ENCODE peak calls at places on chromosomes 13 and 19, in five cellular contexts. One of them, this sample, is unnamed. For H3K27me3, the result is how much of the 10 kb centered on the place peaks cover.

GRCh38 chr13:91647361-91647970 is 249.0 kb downstream of the GPC5 start:
- DNase-seq in RWPE2: no peak
- DNase-seq in effector memory CD4-positive, alpha-beta T cell: no peak
- DNase-seq in thoracic aorta: no peak
- DNase-seq in endodermal cell: peak
- DNase-seq in this sample: no peak

GRCh38 chr13:41058229-41059070 is 2.9 kb upstream of the WBP4 start:
- DNase-seq in RWPE2: no peak
- DNase-seq in endodermal cell: no peak
- DNase-seq in effector memory CD4-positive, alpha-beta T cell: no peak
- DNase-seq in thoracic aorta: no peak
- DNase-seq in this sample: no peak

GRCh38 chr13:66585669-66586203 is 644.4 kb downstream of the PCDH9 start:
- DNase-seq in RWPE2: no peak
- DNase-seq in effector memory CD4-positive, alpha-beta T cell: no peak
- DNase-seq in endodermal cell: no peak
- DNase-seq in thoracic aorta: no peak
- DNase-seq in this sample: no peak

GRCh38 chr13:67036694-67037093 is 193.4 kb downstream of the PCDH9 start:
- DNase-seq in RWPE2: no peak
- DNase-seq in effector memory CD4-positive, alpha-beta T cell: no peak
- DNase-seq in endodermal cell: no peak
- DNase-seq in thoracic aorta: no peak
- DNase-seq in this sample: no peak

GRCh38 chr19:912181-913079 is 589 bp downstream of the R3HDM4 start:
- DNase-seq in thoracic aorta: no peak
- DNase-seq in RWPE2: peak
- DNase-seq in endodermal cell: no peak
- DNase-seq in effector memory CD4-positive, alpha-beta T cell: peak
- DNase-seq in this sample: no peak

GRCh38 chr13:105008606-105009005 is 1526.9 kb downstream of the EFNB2 start:
- DNase-seq in endodermal cell: no peak
- DNase-seq in thoracic aorta: no peak
- DNase-seq in RWPE2: no peak
- DNase-seq in effector memory CD4-positive, alpha-beta T cell: no peak
- DNase-seq in this sample: no peak

GRCh38 chr13:39530996-39531395 is 72.0 kb downstream of the LHFPL6 start:
- DNase-seq in RWPE2: no peak
- DNase-seq in thoracic aorta: no peak
- DNase-seq in effector memory CD4-positive, alpha-beta T cell: no peak
- DNase-seq in endodermal cell: no peak
- DNase-seq in this sample: no peak

GRCh38 chr13:51726446-51727185 is 77.3 kb downstream of the DHRS12 start:
- DNase-seq in effector memory CD4-positive, alpha-beta T cell: no peak
- DNase-seq in endodermal cell: no peak
- DNase-seq in thoracic aorta: no peak
- DNase-seq in RWPE2: no peak
- DNase-seq in this sample: no peak

GRCh38 chr13:101425156-101425471 is 8.8 kb upstream of the NALCN start:
- DNase-seq in thoracic aorta: no peak
- DNase-seq in endodermal cell: no peak
- DNase-seq in effector memory CD4-positive, alpha-beta T cell: no peak
- DNase-seq in RWPE2: no peak
- DNase-seq in this sample: no peak

GRCh38 chr19:10907925-10908324 is 20.5 kb downstream of the YIPF2 start:
- DNase-seq in endodermal cell: peak
- DNase-seq in RWPE2: no peak
- DNase-seq in thoracic aorta: no peak
- DNase-seq in effector memory CD4-positive, alpha-beta T cell: no peak
- DNase-seq in this sample: no peak

GRCh38 chr13:36552334-36552733 is 120.0 kb downstream of the CCNA1 start:
- DNase-seq in endodermal cell: no peak
- DNase-seq in RWPE2: no peak
- DNase-seq in effector memory CD4-positive, alpha-beta T cell: no peak
- DNase-seq in thoracic aorta: no peak
- DNase-seq in this sample: no peak

GRCh38 chr13:42762917-42763316 is 18.5 kb upstream of the FAM216B start:
- DNase-seq in thoracic aorta: no peak
- DNase-seq in effector memory CD4-positive, alpha-beta T cell: no peak
- DNase-seq in endodermal cell: no peak
- DNase-seq in RWPE2: no peak
- DNase-seq in this sample: no peak

GRCh38 chr19:33577947-33578346 is 43.8 kb upstream of the CHST8 start:
- DNase-seq in RWPE2: no peak
- DNase-seq in thoracic aorta: no peak
- DNase-seq in endodermal cell: no peak
- DNase-seq in effector memory CD4-positive, alpha-beta T cell: no peak
- DNase-seq in this sample: no peak

GRCh38 chr19:15124572-15125231 is 17.5 kb downstream of the SYDE1 start:
- DNase-seq in RWPE2: no peak
- DNase-seq in effector memory CD4-positive, alpha-beta T cell: peak
- DNase-seq in endodermal cell: no peak
- DNase-seq in thoracic aorta: no peak
- DNase-seq in this sample: peak

GRCh38 chr13:66748712-66749111 is 481.4 kb downstream of the PCDH9 start:
- DNase-seq in RWPE2: no peak
- DNase-seq in effector memory CD4-positive, alpha-beta T cell: no peak
- DNase-seq in endodermal cell: no peak
- DNase-seq in thoracic aorta: no peak
- DNase-seq in this sample: no peak

GRCh38 chr13:47337781-47338507 is 441.1 kb upstream of the HTR2A start:
- DNase-seq in RWPE2: no peak
- DNase-seq in thoracic aorta: no peak
- DNase-seq in effector memory CD4-positive, alpha-beta T cell: no peak
- DNase-seq in endodermal cell: peak
- DNase-seq in this sample: no peak

GRCh38 chr19:9857920-9858746 is 23.0 kb downstream of the PIN1 start:
- DNase-seq in thoracic aorta: no peak
- DNase-seq in RWPE2: no peak
- DNase-seq in endodermal cell: no peak
- DNase-seq in effector memory CD4-positive, alpha-beta T cell: no peak
- DNase-seq in this sample: peak

GRCh38 chr19:39509233-39509632 is 5.7 kb upstream of the SELENOV start:
- DNase-seq in RWPE2: no peak
- DNase-seq in effector memory CD4-positive, alpha-beta T cell: no peak
- DNase-seq in thoracic aorta: no peak
- DNase-seq in endodermal cell: no peak
- DNase-seq in this sample: no peak

GRCh38 chr19:39508629-39509028 is 6.3 kb upstream of the SELENOV start:
- DNase-seq in thoracic aorta: no peak
- DNase-seq in endodermal cell: no peak
- DNase-seq in RWPE2: no peak
- DNase-seq in effector memory CD4-positive, alpha-beta T cell: no peak
- DNase-seq in this sample: no peak

GRCh38 chr19:39507715-39508364 is 7.1 kb upstream of the SELENOV start:
- DNase-seq in effector memory CD4-positive, alpha-beta T cell: no peak
- DNase-seq in RWPE2: no peak
- DNase-seq in thoracic aorta: no peak
- DNase-seq in endodermal cell: no peak
- DNase-seq in this sample: no peak

GRCh38 chr19:39506944-39507714 is 7.8 kb upstream of the SELENOV start:
- DNase-seq in effector memory CD4-positive, alpha-beta T cell: no peak
- DNase-seq in thoracic aorta: no peak
- DNase-seq in endodermal cell: peak
- DNase-seq in RWPE2: no peak
- DNase-seq in this sample: peak

DNA sequence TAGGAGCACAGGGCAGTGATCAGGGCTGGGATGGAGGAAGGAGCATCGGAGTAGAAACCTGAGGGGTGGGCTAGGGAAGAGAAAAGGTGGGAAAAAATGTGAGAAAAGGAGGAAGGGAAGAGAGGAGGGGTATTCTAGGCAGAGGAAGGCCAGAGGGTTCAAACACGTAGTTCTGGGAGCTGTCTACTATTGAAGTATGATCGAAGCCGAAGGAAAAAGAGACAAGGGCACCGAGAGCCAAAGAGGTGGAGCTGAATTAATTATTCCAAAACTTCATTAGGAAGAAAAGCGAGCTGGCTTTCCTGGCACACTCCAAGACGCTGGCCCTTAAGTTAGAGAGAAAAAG is 7.8 kb downstream of the DLL3 start:
- DNase-seq in thoracic aorta: no peak
- DNase-seq in effector memory CD4-positive, alpha-beta T cell: no peak
- DNase-seq in RWPE2: no peak
- DNase-seq in endodermal cell: no peak
- DNase-seq in this sample: no peak
- H3K27me3 ChIP-seq in thoracic aorta: under half
- H3K27me3 ChIP-seq in effector memory CD4-positive, alpha-beta T cell: under half
- H3K27me3 ChIP-seq in RWPE2: under half
- H3K27me3 ChIP-seq in endodermal cell: half or more
- H3K27me3 ChIP-seq in this sample: under half

DNA sequence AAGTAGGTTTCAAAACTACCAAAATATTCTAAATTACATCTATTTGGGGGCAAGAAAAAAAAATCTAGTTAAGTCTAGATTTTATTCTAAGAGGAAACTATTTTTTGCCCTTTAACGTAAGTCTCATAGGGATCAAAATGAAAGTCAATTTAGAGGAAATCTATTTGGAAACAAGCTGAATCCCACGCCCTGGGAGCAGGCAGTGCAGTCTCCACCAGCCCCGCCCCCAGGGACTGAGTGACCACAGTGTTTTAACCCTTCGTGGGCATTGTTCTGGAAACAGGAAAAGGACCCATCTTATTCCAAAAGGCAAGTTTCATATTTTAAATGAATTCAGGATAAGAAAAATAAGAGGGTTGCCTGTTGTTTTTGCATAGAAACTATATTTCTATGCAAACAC is 209.7 kb downstream of the SPRY2 start:
- DNase-seq in effector memory CD4-positive, alpha-beta T cell: no peak
- DNase-seq in thoracic aorta: peak
- DNase-seq in RWPE2: no peak
- DNase-seq in endodermal cell: peak
- DNase-seq in this sample: no peak
- H3K27ac ChIP-seq in effector memory CD4-positive, alpha-beta T cell: no peak
- H3K27ac ChIP-seq in thoracic aorta: no peak
- H3K27ac ChIP-seq in RWPE2: no peak
- H3K27ac ChIP-seq in endodermal cell: no peak
- H3K27ac ChIP-seq in this sample: no peak

GRCh38 chr13:111219306-111219705 is 101.1 kb upstream of the TEX29 start:
- DNase-seq in effector memory CD4-positive, alpha-beta T cell: no peak
- DNase-seq in thoracic aorta: no peak
- DNase-seq in endodermal cell: peak
- DNase-seq in RWPE2: no peak
- DNase-seq in this sample: no peak
- H3K4me3 ChIP-seq in effector memory CD4-positive, alpha-beta T cell: no peak
- H3K4me3 ChIP-seq in thoracic aorta: peak
- H3K4me3 ChIP-seq in endodermal cell: no peak
- H3K4me3 ChIP-seq in RWPE2: no peak
- H3K4me3 ChIP-seq in this sample: no peak

GRCh38 chr19:41998246-41999020 is 4.4 kb upstream of the ATP1A3 start:
- DNase-seq in endodermal cell: peak
- DNase-seq in effector memory CD4-positive, alpha-beta T cell: no peak
- DNase-seq in thoracic aorta: no peak
- DNase-seq in RWPE2: no peak
- DNase-seq in this sample: no peak
- H3K27me3 ChIP-seq in endodermal cell: half or more
- H3K27me3 ChIP-seq in effector memory CD4-positive, alpha-beta T cell: under half
- H3K27me3 ChIP-seq in thoracic aorta: under half
- H3K27me3 ChIP-seq in RWPE2: half or more
- H3K27me3 ChIP-seq in this sample: under half

DNA sequence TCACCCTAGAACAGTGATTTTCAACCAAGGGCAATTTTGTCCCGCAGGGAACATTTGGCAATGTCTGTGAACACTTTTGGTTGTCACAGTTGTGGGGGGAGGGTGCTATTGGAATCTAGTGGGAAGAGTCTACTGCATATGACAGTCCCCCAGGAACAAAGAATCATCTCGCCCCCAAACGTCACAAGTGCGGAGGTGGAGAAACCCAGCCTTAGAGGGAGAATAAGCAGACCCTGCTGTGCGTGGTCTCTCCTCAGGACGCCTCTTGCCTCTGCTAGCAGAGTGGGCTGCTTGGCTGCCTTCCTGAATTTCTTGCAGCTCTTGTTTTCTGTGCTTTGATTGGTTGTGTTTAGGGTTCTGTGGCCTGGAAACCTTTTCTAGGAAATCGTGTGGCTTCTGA is 42.4 kb downstream of the NFIX start:
- DNase-seq in thoracic aorta: no peak
- DNase-seq in RWPE2: no peak
- DNase-seq in endodermal cell: no peak
- DNase-seq in effector memory CD4-positive, alpha-beta T cell: no peak
- DNase-seq in this sample: no peak
- H3K27ac ChIP-seq in thoracic aorta: peak
- H3K27ac ChIP-seq in RWPE2: peak
- H3K27ac ChIP-seq in endodermal cell: no peak
- H3K27ac ChIP-seq in effector memory CD4-positive, alpha-beta T cell: no peak
- H3K27ac ChIP-seq in this sample: no peak

GRCh38 chr19:46308510-46308909 is 11.7 kb downstream of the HIF3A start:
- DNase-seq in RWPE2: no peak
- DNase-seq in thoracic aorta: no peak
- DNase-seq in endodermal cell: no peak
- DNase-seq in effector memory CD4-positive, alpha-beta T cell: no peak
- DNase-seq in this sample: no peak
- H3K4me3 ChIP-seq in RWPE2: no peak
- H3K4me3 ChIP-seq in thoracic aorta: no peak
- H3K4me3 ChIP-seq in endodermal cell: no peak
- H3K4me3 ChIP-seq in effector memory CD4-positive, alpha-beta T cell: no peak
- H3K4me3 ChIP-seq in this sample: no peak

DNA sequence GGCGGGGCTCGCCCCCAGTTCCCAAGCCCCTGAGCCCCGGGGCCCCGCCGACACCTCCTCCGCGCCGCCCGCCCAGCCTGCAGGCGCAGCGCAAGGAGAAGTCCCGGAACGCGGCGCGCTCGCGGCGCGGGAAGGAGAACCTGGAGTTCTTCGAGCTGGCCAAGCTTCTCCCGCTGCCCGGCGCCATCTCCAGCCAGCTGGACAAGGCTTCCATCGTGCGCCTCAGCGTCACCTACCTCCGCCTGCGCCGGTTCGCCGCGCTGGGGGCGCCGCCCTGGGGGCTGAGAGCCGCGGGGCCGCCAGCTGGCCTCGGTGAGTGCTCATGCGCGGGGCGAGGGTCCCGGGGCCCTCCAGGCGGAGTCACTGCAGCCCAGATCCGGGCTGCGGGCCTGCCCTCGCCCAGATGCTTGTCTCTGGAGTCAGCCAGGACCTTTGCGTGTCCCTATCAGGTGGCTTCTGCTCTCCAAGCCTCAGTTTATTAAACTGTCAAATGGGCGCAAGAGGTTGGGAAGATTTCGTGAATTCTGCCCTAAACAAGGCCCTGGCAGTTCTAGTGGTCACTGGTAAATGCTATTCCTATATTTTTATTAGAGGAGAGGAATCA is 2.0 kb downstream of the NPAS1 start:
- DNase-seq in RWPE2: no peak
- DNase-seq in effector memory CD4-positive, alpha-beta T cell: no peak
- DNase-seq in thoracic aorta: no peak
- DNase-seq in endodermal cell: peak
- DNase-seq in this sample: no peak
- H3K27me3 ChIP-seq in RWPE2: half or more
- H3K27me3 ChIP-seq in effector memory CD4-positive, alpha-beta T cell: under half
- H3K27me3 ChIP-seq in thoracic aorta: under half
- H3K27me3 ChIP-seq in endodermal cell: half or more
- H3K27me3 ChIP-seq in this sample: under half

This sample was measured in naive thymus-derived CD4-positive, alpha-beta T cell.